ENCODE peak calls at places on chromosomes 12 and 14, in five cellular contexts. B is neuronal stem cell, P is mesendoderm, R is IMR-90, S is H1. X is an unnamed sample. For H3K36me3, the result is how much of the 10 kb centered on the place peaks cover.

GRCh38 chr14:37122919-37123639 is 49.3 kb downstream of the SLC25A21 start:
- DNase-seq in P (no peak), R (no peak), S (no peak), B (no peak), X (no peak)

GRCh38 chr12:100268835-100269564 is 2.0 kb downstream of the SCYL2 start:
- DNase-seq in P (peak), S (no peak), B (no peak), R (peak), X (peak)

GRCh38 chr14:84686550-84686949 is 843.4 kb upstream of the FLRT2 start:
- DNase-seq in B (no peak), S (no peak), R (no peak), P (no peak), X (no peak)

GRCh38 chr12:77841467-77842054 is 10.9 kb downstream of the NAV3 start:
- DNase-seq in R (no peak), P (no peak), B (no peak), S (no peak), X (no peak)

GRCh38 chr14:96059519-96060135 is 20.5 kb downstream of the C14orf132 start:
- DNase-seq in R (no peak), P (no peak), S (no peak), B (no peak), X (no peak)

GRCh38 chr12:93019911-93020224 is 90.8 kb upstream of the EEA1 start:
- DNase-seq in P (no peak), S (no peak), R (no peak), B (no peak), X (no peak)

GRCh38 chr14:79016828-79017505 is 846.8 kb downstream of the NRXN3 start:
- DNase-seq in S (no peak), B (no peak), P (no peak), R (peak), X (peak)

GRCh38 chr14:68922201-68922613 is 56.9 kb downstream of the ACTN1 start:
- DNase-seq in P (no peak), R (no peak), S (no peak), B (no peak), X (no peak)

GRCh38 chr12:125193798-125194562 is 128.7 kb downstream of the AACS start:
- DNase-seq in B (no peak), P (peak), R (peak), S (peak), X (no peak)

GRCh38 chr12:65155784-65156183 is 13.6 kb upstream of the LEMD3 start:
- DNase-seq in P (no peak), B (no peak), S (no peak), R (no peak), X (no peak)

GRCh38 chr12:91746976-91747375 is 398.7 kb downstream of the BTG1 start:
- DNase-seq in B (no peak), S (no peak), P (no peak), R (no peak), X (no peak)

GRCh38 chr12:54411398-54412241 is 7.4 kb downstream of the ITGA5 start:
- DNase-seq in R (peak), B (no peak), P (no peak), S (peak), X (peak)
- H3K18ac ChIP-seq in R (no peak), B (no peak), P (no peak), S (peak), X (peak)

GRCh38 chr14:61268797-61269196 is 12.3 kb downstream of the TMEM30B start:
- DNase-seq in B (no peak), R (peak), S (no peak), P (no peak), X (no peak)
- H3K36me3 ChIP-seq in B (under half), R (under half), S (under half), P (under half), X (under half)

GRCh38 chr12:68364893-68365725 is 32.9 kb upstream of the MDM1 start:
- DNase-seq in B (peak), S (peak), P (peak), R (peak), X (peak)
- H3K18ac ChIP-seq in B (peak), S (peak), P (no peak), R (peak), X (peak)

DNA sequence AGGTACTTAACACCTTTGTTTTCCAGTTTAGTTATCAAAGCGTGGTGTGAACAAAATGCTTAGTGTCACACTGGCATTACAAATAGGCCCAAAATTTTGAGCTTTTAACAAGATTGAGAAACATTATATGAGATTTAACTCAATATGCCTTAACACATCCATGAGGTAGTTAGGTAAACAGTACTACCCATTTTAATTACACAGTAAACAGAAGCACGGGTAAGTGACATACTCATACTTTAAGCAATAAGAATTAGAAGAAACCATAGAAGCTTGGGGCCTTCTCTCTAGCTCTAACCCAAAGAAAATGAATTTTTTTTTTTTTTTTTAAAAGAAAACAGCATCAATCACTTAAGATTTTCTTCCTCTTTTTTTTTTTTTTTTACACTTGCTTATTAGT is 15.5 kb upstream of the PHLDA1 start:
- DNase-seq in B (no peak), P (no peak), R (no peak), S (no peak), X (no peak)
- H3K36me3 ChIP-seq in B (under half), P (under half), R (under half), S (under half), X (half or more)

GRCh38 chr12:51238510-51239334 is at the start of gene DAZAP2:
- DNase-seq in R (peak), P (peak), S (peak), B (peak), X (peak)

GRCh38 chr12:51242150-51242549 is 3.5 kb downstream of the DAZAP2 start:
- DNase-seq in R (no peak), S (no peak), B (no peak), P (no peak), X (no peak)

GRCh38 chr12:51240971-51241370 is 2.3 kb downstream of the DAZAP2 start:
- DNase-seq in P (no peak), B (no peak), R (peak), S (no peak), X (no peak)

GRCh38 chr12:51234533-51234932 is 4.1 kb upstream of the DAZAP2 start:
- DNase-seq in R (no peak), P (no peak), S (no peak), B (no peak), X (no peak)

DNA sequence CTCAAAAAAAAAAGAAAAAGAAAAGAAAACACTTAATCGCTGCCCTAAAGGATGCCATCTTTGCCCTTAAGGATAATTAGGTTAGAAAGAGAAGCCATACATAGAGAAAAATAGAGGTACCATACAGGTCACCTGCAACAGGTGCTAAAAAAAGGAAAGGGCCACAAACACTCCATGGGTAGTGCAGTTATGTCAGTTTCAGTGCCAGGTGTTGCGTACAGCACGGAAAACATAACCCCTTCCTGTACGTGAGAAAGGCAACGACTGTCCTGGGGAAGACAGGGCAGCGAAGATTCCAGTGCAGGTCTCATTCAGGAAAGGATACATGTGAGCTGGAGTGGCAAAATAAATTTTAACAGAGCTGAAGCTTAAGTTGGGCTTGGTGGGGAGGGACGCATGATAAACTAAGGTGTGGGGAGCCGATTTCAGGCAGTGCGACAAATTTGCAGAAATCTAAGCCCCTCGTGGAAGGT is 553 bp upstream of the DAZAP2 start:
- DNase-seq in B (no peak), S (no peak), R (no peak), P (no peak), X (no peak)
- H3K18ac ChIP-seq in B (peak), S (peak), R (peak), P (peak), X (peak)

GRCh38 chr12:109252799-109253198 is 56.3 kb downstream of the FOXN4 start:
- DNase-seq in B (no peak), S (no peak), P (no peak), R (no peak), X (no peak)

GRCh38 chr12:109253913-109254544 is 55.1 kb downstream of the FOXN4 start:
- DNase-seq in P (no peak), S (no peak), B (no peak), R (no peak), X (no peak)

GRCh38 chr12:109246221-109246620 is 62.9 kb downstream of the FOXN4 start:
- DNase-seq in B (no peak), S (no peak), R (no peak), P (no peak), X (no peak)

GRCh38 chr12:109247831-109248654 is 61.0 kb downstream of the FOXN4 start:
- DNase-seq in P (no peak), R (no peak), S (no peak), B (no peak), X (no peak)

GRCh38 chr12:109250523-109250922 is 58.6 kb downstream of the FOXN4 start:
- DNase-seq in P (no peak), R (peak), B (no peak), S (no peak), X (no peak)
- H3K36me3 ChIP-seq in P (under half), R (under half), B (under half), S (under half), X (under half)

DNA sequence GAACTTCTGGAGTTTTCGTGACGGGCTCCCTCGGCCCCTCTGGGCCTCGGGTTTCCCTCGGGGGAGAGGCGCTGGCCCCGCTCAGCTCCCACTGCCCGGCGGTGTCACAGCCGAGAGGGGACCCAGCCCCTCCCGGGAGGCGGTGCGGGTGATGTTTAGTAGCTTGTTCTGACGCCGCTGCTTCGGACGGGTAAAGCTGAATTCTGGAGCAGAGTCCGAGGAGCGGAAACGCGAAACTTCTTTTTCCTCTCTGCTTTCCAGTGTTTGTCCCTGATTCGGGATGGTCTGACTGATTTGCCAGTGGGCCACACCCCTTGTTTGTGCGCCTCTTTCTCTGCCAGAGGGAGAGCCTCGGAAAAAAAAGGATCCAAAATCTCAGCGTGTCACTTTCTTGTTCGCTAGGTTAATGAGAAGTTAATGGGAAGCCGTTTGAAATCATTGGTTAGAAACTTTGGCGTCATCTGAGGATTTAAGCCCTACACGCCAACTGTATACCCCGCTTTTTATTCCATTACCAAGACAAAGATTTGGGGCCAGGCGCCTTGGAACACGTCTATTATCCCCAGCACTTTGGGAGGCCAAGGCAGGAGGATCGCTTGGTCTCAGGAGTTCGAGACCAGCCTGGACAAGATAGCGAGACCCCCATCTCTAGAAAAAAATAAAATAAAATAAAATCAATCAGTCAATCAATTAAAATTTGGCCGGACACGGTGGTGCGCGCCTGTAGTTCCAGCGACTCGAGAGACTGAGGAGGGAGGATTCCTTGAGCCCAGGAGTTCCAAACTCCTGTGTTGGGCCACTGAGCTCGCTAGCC is 756 bp downstream of the TULP3 start:
- DNase-seq in S (no peak), P (peak), B (peak), R (peak), X (peak)
- H3K18ac ChIP-seq in S (no peak), P (peak), B (peak), R (no peak), X (peak)

X was measured in mesenchymal stem cell.